ENCODE peak calls at places on chromosomes 2 and 18, in ten cellular contexts. U is CD8-positive, alpha-beta memory T cell; V is mesendoderm; Q is right cardiac atrium; L is naive thymus-derived CD4-positive, alpha-beta T cell; P is CD8-positive, alpha-beta T cell; O is sigmoid colon; A is pancreas; G is psoas muscle; T is endodermal cell. M is an unnamed sample. For H3K4me1, the result is how much of the 10 kb centered on the place peaks cover.

GRCh38 chr18:4878480-4878879 is 318.6 kb downstream of the AKAIN1 start:
- DNase-seq in V (no peak), O (no peak), A (no peak), U (no peak), G (no peak), L (no peak), P (no peak), Q (no peak), T (peak), M (no peak)

GRCh38 chr2:205283721-205284270 is 398.5 kb upstream of the NRP2 start:
- DNase-seq in Q (no peak), U (no peak), P (no peak), G (no peak), O (no peak), V (no peak), A (no peak), T (no peak), L (no peak), M (no peak)

GRCh38 chr2:144516417-144516980 is 3.4 kb downstream of the ZEB2 start:
- DNase-seq in G (peak), U (no peak), V (no peak), A (no peak), T (peak), Q (peak), L (no peak), P (no peak), O (no peak), M (no peak)

GRCh38 chr2:18662689-18663088 is 73.3 kb upstream of the NT5C1B start:
- DNase-seq in U (no peak), A (no peak), T (no peak), V (peak), P (no peak), O (no peak), L (no peak), Q (no peak), G (no peak), M (peak)

GRCh38 chr2:100142393-100142792 is at the start of gene AFF3:
- DNase-seq in L (peak), U (peak), A (no peak), Q (no peak), V (no peak), O (no peak), P (peak), G (no peak), T (no peak), M (peak)

GRCh38 chr2:64186698-64187605 is 42.7 kb upstream of the PELI1 start:
- DNase-seq in T (no peak), U (no peak), A (no peak), G (no peak), P (no peak), L (no peak), O (no peak), V (no peak), Q (no peak), M (no peak)

GRCh38 chr2:241137276-241138190 is 11.7 kb downstream of the PASK start:
- DNase-seq in L (no peak), O (peak), V (no peak), P (no peak), A (no peak), G (peak), T (no peak), Q (no peak), U (no peak), M (no peak)

GRCh38 chr2:120442923-120443571 is 97.1 kb downstream of the INHBB start:
- DNase-seq in G (no peak), U (no peak), V (peak), O (peak), P (no peak), T (peak), Q (peak), A (peak), L (peak), M (peak)

GRCh38 chr2:232707076-232707475 is 9.9 kb downstream of the GIGYF2 start:
- DNase-seq in Q (no peak), U (no peak), T (no peak), V (no peak), P (no peak), L (no peak), G (no peak), A (no peak), O (no peak), M (no peak)

GRCh38 chr2:183610724-183611123 is 486.5 kb downstream of the NUP35 start:
- DNase-seq in P (no peak), T (peak), L (no peak), U (no peak), Q (no peak), V (peak), O (no peak), G (no peak), A (no peak), M (no peak)

GRCh38 chr2:233085839-233086150 is 25.7 kb downstream of the INPP5D start:
- DNase-seq in G (no peak), T (no peak), O (no peak), V (no peak), A (no peak), U (no peak), Q (no peak), P (no peak), L (no peak), M (no peak)

GRCh38 chr2:27201675-27202074 is 10.2 kb upstream of the ATRAID start:
- DNase-seq in A (no peak), G (no peak), P (no peak), T (no peak), L (no peak), V (no peak), Q (no peak), O (no peak), U (no peak), M (no peak)

GRCh38 chr2:101972621-101973434 is 18.9 kb upstream of the IL1R2 start:
- DNase-seq in A (no peak), T (no peak), U (no peak), O (no peak), P (no peak), V (peak), G (no peak), L (no peak), Q (no peak), M (no peak)

GRCh38 chr2:9844581-9844980 is 1.3 kb downstream of the TAF1B start:
- DNase-seq in T (no peak), U (no peak), L (no peak), O (no peak), P (no peak), V (no peak), Q (no peak), A (no peak), G (no peak), M (no peak)

GRCh38 chr2:128322651-128323491 is 4.2 kb upstream of the HS6ST1 start:
- DNase-seq in U (no peak), P (no peak), A (no peak), L (no peak), G (no peak), T (peak), Q (peak), V (peak), O (peak), M (no peak)

GRCh38 chr18:11179959-11180519 is 30.7 kb upstream of the PIEZO2 start:
- DNase-seq in Q (no peak), T (no peak), O (no peak), L (no peak), P (no peak), G (no peak), U (no peak), V (no peak), A (no peak), M (no peak)

GRCh38 chr2:61632276-61633169 is 94.4 kb upstream of the XPO1 start:
- DNase-seq in O (no peak), A (no peak), L (no peak), U (no peak), T (peak), V (no peak), G (no peak), P (no peak), Q (no peak), M (no peak)

GRCh38 chr2:125564471-125564870 is 1091.5 kb upstream of the GYPC start:
- DNase-seq in V (peak), A (no peak), G (no peak), P (no peak), T (peak), U (no peak), O (no peak), L (no peak), Q (no peak), M (no peak)

GRCh38 chr2:16709769-16710168 is 44.1 kb upstream of the CYRIA start:
- DNase-seq in O (no peak), V (no peak), A (no peak), L (no peak), G (no peak), P (no peak), U (no peak), Q (no peak), T (no peak), M (no peak)

GRCh38 chr2:65113229-65113628 is 16.7 kb downstream of the RAB1A start:
- DNase-seq in P (no peak), A (no peak), O (no peak), V (no peak), Q (no peak), G (no peak), U (no peak), T (no peak), L (no peak), M (no peak)

GRCh38 chr18:28115149-28115550 is 61.8 kb downstream of the CDH2 start:
- DNase-seq in L (no peak), U (no peak), Q (no peak), P (no peak), O (no peak), G (no peak), A (no peak), V (peak), T (peak), M (no peak)

GRCh38 chr18:61459896-61460295 is 126.7 kb downstream of the CDH20 start:
- DNase-seq in G (no peak), U (no peak), P (no peak), V (no peak), L (no peak), A (no peak), Q (no peak), T (no peak), O (no peak), M (no peak)

GRCh38 chr2:27431395-27431794 is 3.0 kb downstream of the NRBP1 start:
- DNase-seq in T (no peak), O (no peak), L (no peak), Q (no peak), P (no peak), U (peak), A (no peak), G (no peak), V (peak), M (no peak)

GRCh38 chr2:238974510-238975166 is 126.8 kb downstream of the TWIST2 start:
- DNase-seq in U (no peak), G (no peak), O (peak), L (no peak), P (no peak), V (peak), T (peak), Q (no peak), A (no peak), M (no peak)

GRCh38 chr18:32893915-32894314 is 121.1 kb upstream of the KLHL14 start:
- DNase-seq in Q (no peak), U (no peak), T (no peak), V (peak), A (no peak), O (no peak), L (no peak), P (no peak), G (no peak), M (no peak)

GRCh38 chr18:21735452-21736015 is 5.1 kb upstream of the MIB1 start:
- DNase-seq in U (peak), A (no peak), L (peak), V (peak), G (no peak), O (no peak), Q (peak), P (peak), T (peak), M (peak)

GRCh38 chr18:78293940-78294401 is 685.6 kb upstream of the SALL3 start:
- DNase-seq in P (no peak), T (peak), U (no peak), Q (peak), A (no peak), O (no peak), V (peak), L (no peak), G (no peak), M (no peak)

GRCh38 chr18:7668392-7668791 is 101.3 kb downstream of the PTPRM start:
- DNase-seq in U (no peak), G (no peak), V (peak), A (no peak), L (no peak), Q (no peak), T (no peak), P (no peak), O (no peak), M (no peak)

GRCh38 chr2:109694190-109694589 is 80.0 kb downstream of the SOWAHC start:
- DNase-seq in V (peak), P (no peak), L (no peak), Q (no peak), O (peak), G (no peak), U (no peak), T (peak), A (no peak), M (no peak)

GRCh38 chr2:46517485-46517884 is 38.1 kb downstream of the TMEM247 start:
- DNase-seq in U (no peak), Q (no peak), V (no peak), L (no peak), G (no peak), O (no peak), T (no peak), P (no peak), A (no peak), M (no peak)

DNA sequence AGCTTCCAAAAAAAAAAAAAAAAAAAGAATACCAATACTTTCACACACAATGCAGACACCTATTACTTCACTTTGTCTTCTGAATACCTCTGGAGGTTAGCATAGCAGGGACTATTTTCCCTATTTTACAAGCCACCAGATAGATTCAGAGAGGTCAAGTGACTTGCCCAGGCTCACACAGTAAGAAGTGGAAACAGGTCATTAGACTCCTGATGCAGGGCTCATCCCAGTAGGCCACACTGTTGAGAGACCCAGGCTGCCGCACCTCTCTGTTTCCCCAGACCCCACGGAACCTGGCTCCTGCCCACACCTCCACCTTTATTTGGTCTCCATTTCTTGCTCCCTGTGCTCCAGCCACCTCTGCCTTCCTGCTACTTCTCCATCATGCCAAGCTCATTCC is 19.4 kb downstream of the SMYD1 start:
- DNase-seq in O (peak), G (no peak), A (no peak), V (no peak), P (no peak), U (no peak), L (no peak), T (no peak), Q (no peak), M (no peak)
- H3K4me3 ChIP-seq in O (no peak), G (no peak), A (no peak), V (no peak), P (no peak), U (no peak), L (no peak), T (no peak), Q (no peak), M (no peak)

DNA sequence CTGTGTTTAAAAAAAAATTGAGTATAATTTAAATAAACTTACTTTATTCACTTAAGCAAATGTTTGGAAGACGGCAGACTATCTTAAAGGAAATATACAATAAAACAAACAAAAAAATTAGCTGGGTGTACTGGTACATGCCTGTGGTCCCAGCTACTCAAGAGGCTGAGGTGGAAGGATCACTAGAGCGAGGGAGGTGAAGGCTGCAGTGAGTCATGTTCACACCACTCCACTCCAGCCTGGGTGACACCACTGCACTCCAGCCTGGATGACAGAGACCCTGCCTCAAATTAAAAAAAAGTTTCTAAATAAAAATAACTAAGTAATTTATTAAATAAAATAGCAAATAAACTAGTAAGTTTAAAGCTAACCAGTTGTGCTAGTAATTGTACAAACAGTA is 7.5 kb downstream of the PUM2 start:
- DNase-seq in O (no peak), U (no peak), Q (no peak), A (no peak), P (no peak), G (no peak), L (no peak), V (peak), T (no peak), M (no peak)
- H3K4me1 ChIP-seq in O (half or more), U (half or more), Q (under half), A (under half), P (half or more), G (half or more), L (half or more), V (under half), T (under half), M (half or more)

GRCh38 chr2:40292291-40292690 is 159.6 kb downstream of the SLC8A1 start:
- DNase-seq in T (no peak), U (no peak), G (no peak), V (no peak), O (no peak), A (no peak), L (no peak), Q (no peak), P (no peak), M (no peak)
- H3K27ac ChIP-seq in T (no peak), U (no peak), G (no peak), V (no peak), O (no peak), A (no peak), L (no peak), Q (no peak), P (no peak), M (no peak)

GRCh38 chr2:236545814-236546480 is 23.7 kb upstream of the ACKR3 start:
- DNase-seq in V (no peak), L (no peak), G (no peak), Q (no peak), U (peak), A (no peak), P (no peak), O (no peak), T (no peak), M (peak)

GRCh38 chr2:236548179-236548918 is 21.3 kb upstream of the ACKR3 start:
- DNase-seq in A (no peak), Q (no peak), U (no peak), L (no peak), P (no peak), G (no peak), T (peak), O (no peak), V (no peak), M (no peak)

GRCh38 chr2:236545248-236545658 is 24.4 kb upstream of the ACKR3 start:
- DNase-seq in G (no peak), V (no peak), L (no peak), O (no peak), Q (no peak), U (no peak), P (no peak), T (no peak), A (no peak), M (no peak)

GRCh38 chr2:236547725-236548124 is 21.9 kb upstream of the ACKR3 start:
- DNase-seq in V (no peak), P (no peak), A (no peak), Q (no peak), O (no peak), U (no peak), G (no peak), T (no peak), L (no peak), M (no peak)

DNA sequence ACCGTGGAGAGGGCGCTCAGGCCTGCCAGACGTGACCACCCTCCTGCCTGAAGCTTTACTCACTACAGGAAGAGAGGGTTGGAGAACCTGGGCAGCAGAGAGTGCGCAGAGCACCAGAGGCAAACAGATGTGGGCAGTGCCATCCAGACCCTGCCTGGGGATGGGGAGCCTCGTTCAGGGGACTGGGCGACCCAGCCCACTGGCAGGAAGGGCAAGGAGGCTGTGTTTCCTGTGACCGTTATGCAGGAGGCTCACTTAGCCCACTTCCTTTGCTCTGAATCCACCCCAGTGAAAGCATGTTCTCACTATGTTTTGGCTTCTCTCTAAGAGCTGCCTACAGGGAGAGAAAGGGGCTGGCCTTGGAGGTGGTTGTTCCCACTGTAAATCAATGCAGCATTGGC is 23.1 kb upstream of the ACKR3 start:
- DNase-seq in Q (no peak), A (no peak), U (peak), T (peak), G (no peak), L (peak), O (no peak), P (peak), V (no peak), M (peak)
- H3K4me3 ChIP-seq in Q (no peak), A (no peak), U (peak), T (no peak), G (no peak), L (peak), O (no peak), P (peak), V (no peak), M (no peak)

DNA sequence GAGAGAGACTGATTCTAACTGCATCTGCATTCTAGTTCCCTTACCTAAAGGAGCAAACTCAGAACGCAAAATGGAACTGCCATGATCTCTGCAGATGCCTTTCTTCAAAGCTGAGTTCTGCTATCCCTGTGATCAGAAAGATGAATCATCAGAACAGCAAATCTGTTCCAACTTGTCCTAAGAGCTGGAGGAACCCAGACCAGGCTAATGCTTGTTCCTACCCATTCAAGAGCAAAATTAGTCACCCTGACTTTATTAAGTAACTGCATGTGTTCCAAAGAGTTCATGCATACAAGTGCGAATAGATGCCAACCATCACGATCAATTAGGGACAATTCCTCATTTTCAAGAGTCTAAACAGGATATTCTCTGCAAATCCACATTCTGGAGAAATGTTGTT is 46.5 kb downstream of the MBP start:
- DNase-seq in V (no peak), G (no peak), L (no peak), T (no peak), P (no peak), Q (no peak), A (no peak), U (no peak), O (no peak), M (no peak)
- H3K4me1 ChIP-seq in V (under half), G (half or more), L (under half), T (under half), P (half or more), Q (under half), A (under half), U (half or more), O (under half), M (half or more)

GRCh38 chr2:11514904-11515303 is 18.9 kb upstream of the GREB1 start:
- DNase-seq in L (no peak), T (no peak), O (no peak), V (no peak), P (no peak), A (no peak), Q (no peak), G (no peak), U (no peak), M (no peak)

GRCh38 chr2:11512431-11512830 is 21.4 kb upstream of the GREB1 start:
- DNase-seq in V (no peak), L (no peak), A (no peak), O (no peak), P (no peak), G (no peak), U (no peak), Q (no peak), T (no peak), M (no peak)

GRCh38 chr2:11515441-11516071 is 18.3 kb upstream of the GREB1 start:
- DNase-seq in U (no peak), Q (no peak), O (no peak), L (no peak), V (peak), A (no peak), G (no peak), T (peak), P (no peak), M (no peak)

GRCh38 chr2:11513319-11513718 is 20.5 kb upstream of the GREB1 start:
- DNase-seq in O (no peak), U (no peak), P (no peak), T (no peak), A (no peak), Q (no peak), G (no peak), V (no peak), L (no peak), M (no peak)

GRCh38 chr2:11514081-11514730 is 19.6 kb upstream of the GREB1 start:
- DNase-seq in V (peak), P (no peak), T (no peak), Q (no peak), G (no peak), U (no peak), O (no peak), L (no peak), A (no peak), M (no peak)
- H3K27ac ChIP-seq in V (no peak), P (no peak), T (no peak), Q (no peak), G (no peak), U (no peak), O (no peak), L (no peak), A (no peak), M (no peak)

GRCh38 chr18:79682896-79683625 is 3.5 kb downstream of the CTDP1 start:
- DNase-seq in U (peak), V (no peak), T (peak), A (no peak), G (no peak), P (no peak), L (no peak), Q (no peak), O (no peak), M (no peak)
- H3K4me3 ChIP-seq in U (no peak), V (no peak), T (no peak), A (no peak), G (no peak), P (no peak), L (no peak), Q (no peak), O (no peak), M (no peak)

M was measured in CD4-positive, alpha-beta memory T cell.